ENCODE peak calls at places on chromosomes 5 and 9, in six cellular contexts. V, C, E, I, X and Q are unnamed samples. For H3K27me3, the result is how much of the 10 kb centered on the place peaks cover.

GRCh38 chr9:89185980-89186379 is 7.4 kb upstream of the SHC3 start:
- DNase-seq in I (no peak), E (no peak), C (peak), X (peak), V (no peak), Q (no peak)

GRCh38 chr9:135774794-135775525 is 73.0 kb downstream of the KCNT1 start:
- DNase-seq in X (no peak), C (no peak), E (no peak), I (no peak), V (no peak), Q (no peak)

GRCh38 chr5:151068571-151069197 is 12.2 kb downstream of the TNIP1 start:
- DNase-seq in I (no peak), V (no peak), C (no peak), E (peak), X (peak), Q (no peak)

GRCh38 chr9:111178361-111179043 is 140.2 kb upstream of the LPAR1 start:
- DNase-seq in E (no peak), I (no peak), X (no peak), C (no peak), V (no peak), Q (no peak)

GRCh38 chr9:1580215-1580614 is 434.9 kb upstream of the SMARCA2 start:
- DNase-seq in E (no peak), V (no peak), C (no peak), X (no peak), I (no peak), Q (no peak)

GRCh38 chr5:132238169-132238744 is 10.6 kb upstream of the P4HA2 start:
- DNase-seq in C (peak), X (peak), E (peak), V (peak), I (peak), Q (peak)

GRCh38 chr9:99748251-99748650 is 73.4 kb upstream of the NR4A3 start:
- DNase-seq in C (no peak), I (no peak), E (no peak), X (no peak), V (no peak), Q (no peak)

GRCh38 chr9:61671276-61671973 is 481.6 kb downstream of the SPATA31A7 start:
- DNase-seq in V (peak), X (no peak), I (no peak), C (no peak), E (no peak), Q (no peak)

GRCh38 chr5:79413112-79413511 is 100.8 kb downstream of the HOMER1 start:
- DNase-seq in V (no peak), X (no peak), C (no peak), E (no peak), I (no peak), Q (no peak)

GRCh38 chr5:74787424-74787823 is 20.4 kb downstream of the NSA2 start:
- DNase-seq in E (no peak), X (no peak), C (no peak), V (no peak), I (no peak), Q (no peak)

GRCh38 chr9:114629563-114630090 is 18.5 kb downstream of the TMEM268 start:
- DNase-seq in V (no peak), X (no peak), E (no peak), C (no peak), I (no peak), Q (no peak)

GRCh38 chr9:92481029-92481633 is 1.2 kb downstream of the ASPN start:
- DNase-seq in C (no peak), V (no peak), E (no peak), I (no peak), X (no peak), Q (no peak)

GRCh38 chr5:157718529-157718928 is 12.7 kb upstream of the THG1L start:
- DNase-seq in C (peak), E (no peak), I (no peak), X (no peak), V (no peak), Q (peak)

GRCh38 chr5:36658016-36658415 is 51.6 kb downstream of the SLC1A3 start:
- DNase-seq in V (no peak), I (no peak), X (no peak), E (no peak), C (no peak), Q (no peak)

GRCh38 chr9:96022445-96023031 is 147.0 kb downstream of the ERCC6L2 start:
- DNase-seq in I (peak), C (peak), X (no peak), V (no peak), E (peak), Q (no peak)

GRCh38 chr9:91282292-91282691 is 79.4 kb downstream of the AUH start:
- DNase-seq in E (no peak), C (no peak), V (peak), X (no peak), I (no peak), Q (no peak)

GRCh38 chr5:15819617-15820016 is 319.6 kb downstream of the FBXL7 start:
- DNase-seq in V (no peak), E (no peak), I (no peak), C (no peak), X (no peak), Q (no peak)

GRCh38 chr9:38651400-38652042 is 31.1 kb upstream of the ANKRD18A start:
- DNase-seq in C (no peak), E (no peak), X (no peak), I (no peak), V (no peak), Q (no peak)
- H3K4me3 ChIP-seq in C (no peak), E (no peak), X (no peak), I (no peak), V (no peak), Q (no peak)

GRCh38 chr5:38424237-38425080 is 132.0 kb downstream of the LIFR start:
- DNase-seq in V (no peak), E (no peak), I (no peak), C (no peak), X (no peak), Q (no peak)

GRCh38 chr5:38423536-38424178 is 132.8 kb downstream of the LIFR start:
- DNase-seq in E (no peak), X (no peak), C (no peak), V (no peak), I (no peak), Q (no peak)

GRCh38 chr5:38426986-38427950 is 129.2 kb downstream of the LIFR start:
- DNase-seq in C (no peak), V (no peak), I (no peak), X (no peak), E (peak), Q (no peak)

GRCh38 chr5:38422622-38423021 is 133.8 kb downstream of the LIFR start:
- DNase-seq in C (no peak), E (no peak), I (no peak), V (no peak), X (no peak), Q (no peak)

GRCh38 chr5:38426493-38426892 is 130.0 kb downstream of the LIFR start:
- DNase-seq in V (no peak), C (no peak), E (no peak), X (no peak), I (no peak), Q (no peak)
- TF ChIP-seq CTCF in V (no peak), C (no peak), E (no peak), X (no peak), I (no peak), Q (no peak)

DNA sequence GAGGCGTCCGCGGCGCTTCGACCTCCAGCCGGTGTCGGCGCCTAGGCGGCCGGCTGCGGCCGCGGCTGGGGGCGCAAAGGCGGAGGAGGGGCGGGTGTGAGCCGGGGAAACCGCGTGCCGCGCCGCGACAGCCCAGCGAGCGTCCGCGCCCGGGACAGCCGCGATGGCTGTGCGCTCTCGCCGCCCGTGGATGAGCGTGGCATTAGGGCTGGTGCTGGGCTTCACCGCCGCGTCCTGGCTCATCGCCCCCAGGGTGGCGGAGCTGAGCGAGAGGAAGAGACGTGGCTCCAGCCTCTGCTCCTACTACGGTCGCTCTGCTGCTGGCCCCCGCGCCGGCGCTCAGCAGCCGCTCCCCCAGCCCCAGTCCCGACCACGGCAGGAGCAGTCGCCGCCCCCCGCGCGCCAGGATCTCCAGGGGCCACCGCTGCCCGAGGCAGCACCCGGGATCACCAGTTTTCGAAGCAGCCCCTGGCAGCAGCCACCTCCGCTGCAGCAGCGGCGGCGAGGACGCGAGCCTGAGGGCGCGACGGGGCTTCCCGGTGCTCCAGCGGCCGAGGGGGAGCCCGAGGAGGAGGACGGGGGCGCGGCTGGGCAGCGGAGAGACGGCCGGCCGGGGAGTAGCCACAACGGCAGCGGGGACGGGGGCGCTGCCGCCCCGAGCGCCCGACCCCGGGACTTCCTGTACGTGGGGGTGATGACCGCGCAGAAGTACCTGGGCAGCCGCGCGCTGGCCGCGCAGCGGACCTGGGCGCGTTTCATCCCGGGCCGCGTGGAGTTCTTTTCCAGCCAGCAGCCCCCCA is 602 bp downstream of the CHSY3 start:
- DNase-seq in X (no peak), V (peak), E (no peak), C (peak), I (peak), Q (no peak)
- H3K27me3 ChIP-seq in X (under half), V (under half), E (under half), C (half or more), I (under half), Q (under half)

GRCh38 chr5:88684136-88684500 is 198.9 kb downstream of the MEF2C start:
- DNase-seq in C (no peak), I (no peak), X (no peak), E (no peak), V (no peak), Q (no peak)
- H3K4me3 ChIP-seq in C (peak), I (no peak), X (no peak), E (no peak), V (no peak), Q (peak)

GRCh38 chr9:121823451-121824169 is 172.2 kb downstream of the DAB2IP start:
- DNase-seq in V (no peak), I (no peak), E (no peak), X (no peak), C (no peak), Q (peak)

GRCh38 chr9:121826711-121827110 is 175.3 kb downstream of the DAB2IP start:
- DNase-seq in E (no peak), X (peak), C (no peak), I (no peak), V (no peak), Q (no peak)

GRCh38 chr9:121825481-121825830 is 174.0 kb downstream of the DAB2IP start:
- DNase-seq in V (no peak), I (no peak), C (no peak), E (no peak), X (no peak), Q (no peak)

GRCh38 chr9:121822093-121823085 is 171.0 kb downstream of the DAB2IP start:
- DNase-seq in V (no peak), X (no peak), E (no peak), I (no peak), C (no peak), Q (peak)

GRCh38 chr9:121824651-121825480 is 173.4 kb downstream of the DAB2IP start:
- DNase-seq in C (no peak), X (no peak), I (no peak), E (no peak), V (no peak), Q (no peak)
- TF ChIP-seq CTCF in C (peak), X (no peak), I (no peak), E (no peak), V (no peak), Q (no peak)

DNA sequence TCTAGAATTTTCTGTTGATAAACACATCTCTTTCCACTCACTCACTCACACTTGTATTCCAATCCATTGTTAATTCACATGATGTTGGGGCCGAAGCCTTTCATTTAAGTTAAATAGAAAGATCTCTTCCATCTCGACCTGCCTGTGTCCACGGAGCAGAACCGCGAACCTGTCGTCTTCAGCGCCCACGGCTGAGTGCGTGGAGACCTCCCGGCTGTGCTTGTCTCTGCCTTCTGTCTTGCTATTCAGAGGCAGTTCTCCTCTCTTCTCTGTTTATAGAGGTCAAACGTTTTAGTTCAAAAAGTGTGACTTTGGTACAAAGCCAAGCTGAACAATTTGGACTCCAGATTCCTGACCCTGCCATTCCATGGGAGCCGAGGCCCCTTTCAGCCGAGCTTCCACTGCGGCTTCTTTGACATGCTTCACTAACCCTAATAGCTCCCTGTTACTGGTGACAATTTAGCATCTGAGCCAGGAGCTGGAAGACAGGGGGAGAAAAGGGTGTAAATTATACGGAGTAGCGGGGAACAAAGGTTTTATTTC is 314.3 kb upstream of the IRX4 start:
- DNase-seq in C (peak), V (no peak), E (no peak), I (no peak), X (no peak), Q (no peak)
- H3K27me3 ChIP-seq in C (under half), V (under half), E (under half), I (under half), X (under half), Q (under half)